ENCODE peak calls at places on chromosomes 3 and 15, in seven cellular contexts. J is GM23248; M is T-helper 1 cell; C is foreskin fibroblast; Y is cerebellar cortex; I is naive thymus-derived CD8-positive, alpha-beta T cell; Q is nephron progenitor cell. R is an unnamed sample.
A peak's percentile ranks its signal among the peaks of the same experiment; 100 is the strongest.

GRCh38 chr15:64697911-64698369 is 77.4 kb downstream of the RBPMS2 start:
- DNase-seq in J (peak; percentile 56), M (no peak), C (no peak), Y (no peak), I (no peak), Q (no peak), R (no peak)

GRCh38 chr3:58388550-58389061 is 45.0 kb downstream of the PDHB start:
- DNase-seq in J (peak; percentile 84), M (no peak), C (peak; percentile 65), Y (peak; percentile 52), I (no peak), Q (no peak), R (no peak)

GRCh38 chr3:30286007-30286669 is 320.3 kb upstream of the TGFBR2 start:
- DNase-seq in J (peak; percentile 93), M (no peak), C (peak; percentile 92), Y (no peak), I (no peak), Q (no peak), R (no peak)

GRCh38 chr3:71069797-71070196 is 513.7 kb downstream of the FOXP1 start:
- DNase-seq in J (peak; percentile 67), M (peak; percentile 56), C (peak; percentile 59), Y (peak; percentile 32), I (peak; percentile 59), Q (peak; percentile 22), R (peak; percentile 61)

GRCh38 chr3:179068779-179069530 is 2.7 kb downstream of the ZMAT3 start:
- DNase-seq in J (peak; percentile 71), M (peak; percentile 19), C (peak; percentile 29), Y (no peak), I (no peak), Q (peak; percentile 23), R (peak; percentile 8)

GRCh38 chr3:51391566-51392300 is 648 bp downstream of the RBM15B start:
- DNase-seq in J (peak; percentile 73), M (peak; percentile 45), C (no peak), Y (no peak), I (peak; percentile 41), Q (peak; percentile 63), R (peak; percentile 50)

GRCh38 chr3:159757341-159758060 is 231.1 kb upstream of the IL12A start:
- DNase-seq in J (no peak), M (no peak), C (no peak), Y (no peak), I (no peak), Q (no peak), R (no peak)

GRCh38 chr3:143510601-143511000 is 337.7 kb downstream of the SLC9A9 start:
- DNase-seq in J (no peak), M (no peak), C (no peak), Y (no peak), I (no peak), Q (no peak), R (no peak)

GRCh38 chr3:172644258-172644657 is 66.6 kb downstream of the NCEH1 start:
- DNase-seq in J (no peak), M (no peak), C (no peak), Y (no peak), I (no peak), Q (no peak), R (no peak)

GRCh38 chr3:30103186-30103585 is 503.2 kb upstream of the TGFBR2 start:
- DNase-seq in J (no peak), M (no peak), C (no peak), Y (no peak), I (no peak), Q (no peak), R (no peak)

GRCh38 chr3:105715372-105715771 is 153.4 kb downstream of the CBLB start:
- DNase-seq in J (peak; percentile 88), M (no peak), C (peak; percentile 50), Y (no peak), I (no peak), Q (no peak), R (no peak)

GRCh38 chr15:96369825-96370621 is 39.5 kb downstream of the NR2F2 start:
- DNase-seq in J (no peak), M (no peak), C (no peak), Y (no peak), I (no peak), Q (no peak), R (no peak)

GRCh38 chr3:39378092-39378491 is 5.1 kb upstream of the SLC25A38 start:
- DNase-seq in J (peak; percentile 43), M (peak; percentile 47), C (peak; percentile 14), Y (peak; percentile 59), I (peak; percentile 51), Q (peak; percentile 47), R (peak; percentile 33)

GRCh38 chr15:38781196-38781595 is 216.6 kb upstream of the RASGRP1 start:
- DNase-seq in J (peak; percentile 50), M (no peak), C (no peak), Y (no peak), I (no peak), Q (no peak), R (no peak)

GRCh38 chr3:185717121-185717520 is 107.7 kb downstream of the IGF2BP2 start:
- DNase-seq in J (peak; percentile 92), M (no peak), C (peak; percentile 88), Y (peak; percentile 89), I (no peak), Q (no peak), R (no peak)

GRCh38 chr3:113948015-113948917 is 453 bp downstream of the ZDHHC23 start:
- DNase-seq in J (peak; percentile 35), M (peak; percentile 4), C (peak; percentile 6), Y (peak; percentile 41), I (peak; percentile 30), Q (peak; percentile 57), R (peak; percentile 11)

GRCh38 chr15:69607101-69607500 is 154.5 kb downstream of the RPLP1 start:
- DNase-seq in J (no peak), M (no peak), C (no peak), Y (peak; percentile 10), I (no peak), Q (no peak), R (no peak)

GRCh38 chr15:40330368-40330836 is 6.9 kb downstream of the INAFM2 start:
- DNase-seq in J (peak; percentile 64), M (no peak), C (no peak), Y (peak; percentile 34), I (no peak), Q (no peak), R (no peak)

GRCh38 chr3:133989931-133990702 is 39.6 kb downstream of the SLCO2A1 start:
- DNase-seq in J (no peak), M (no peak), C (no peak), Y (peak; percentile 86), I (no peak), Q (no peak), R (no peak)

GRCh38 chr3:116337229-116337628 is 108.1 kb downstream of the LSAMP start:
- DNase-seq in J (no peak), M (no peak), C (no peak), Y (no peak), I (no peak), Q (no peak), R (no peak)

GRCh38 chr3:38165722-38166387 is 518 bp downstream of the OXSR1 start:
- DNase-seq in J (peak; percentile 81), M (no peak), C (peak; percentile 34), Y (no peak), I (no peak), Q (no peak), R (no peak)

GRCh38 chr3:185658504-185658912 is 72.4 kb downstream of the SENP2 start:
- DNase-seq in J (peak; percentile 99), M (no peak), C (peak; percentile 99), Y (no peak), I (no peak), Q (no peak), R (no peak)

R was measured in activated effector memory CD4-positive, alpha-beta T cell treated with Interleukin-2 at 50 U/mL for 16 hours.